ENCODE peak calls at places on chromosomes 12 and 14, in nine cellular contexts. Z is left lung, C is heart left ventricle, N is cardiac fibroblast, S is left ventricle myocardium inferior, W is small intestine, I is pancreas, F is AG04450, V is PC-9. B is an unnamed sample.

GRCh38 chr12:44441155-44441554 is 435.0 kb downstream of the NELL2 start:
- DNase-seq in Z (no peak), C (no peak), N (no peak), S (no peak), W (no peak), I (no peak), F (no peak), V (no peak), B (no peak)

GRCh38 chr14:104434214-104435076 is 145.1 kb upstream of the C14orf180 start:
- DNase-seq in Z (no peak), C (no peak), N (no peak), S (no peak), W (no peak), I (no peak), F (no peak), V (no peak), B (no peak)

GRCh38 chr12:10717410-10717809 is 5.7 kb downstream of the YBX3 start:
- DNase-seq in Z (no peak), C (no peak), N (no peak), S (no peak), W (no peak), I (no peak), F (no peak), V (no peak), B (no peak)

GRCh38 chr12:132606466-132606865 is 3.9 kb downstream of the LRCOL1 start:
- DNase-seq in Z (no peak), C (no peak), N (no peak), S (no peak), W (no peak), I (no peak), F (no peak), V (no peak), B (no peak)

GRCh38 chr14:61355892-61356325 is 34.5 kb downstream of the PRKCH start:
- DNase-seq in Z (no peak), C (peak), N (peak), S (peak), W (no peak), I (peak), F (no peak), V (peak), B (no peak)

GRCh38 chr14:76976623-76977005 is 51.9 kb downstream of the IRF2BPL start:
- DNase-seq in Z (no peak), C (no peak), N (no peak), S (no peak), W (no peak), I (no peak), F (no peak), V (no peak), B (no peak)

GRCh38 chr12:55957106-55957859 is 8.6 kb downstream of the PMEL start:
- DNase-seq in Z (no peak), C (no peak), N (no peak), S (no peak), W (peak), I (peak), F (no peak), V (peak), B (no peak)

GRCh38 chr14:45177081-45177480 is 41.4 kb downstream of the FANCM start:
- DNase-seq in Z (no peak), C (no peak), N (peak), S (no peak), W (no peak), I (no peak), F (peak), V (no peak), B (no peak)

GRCh38 chr12:62601765-62602444 is 135.3 kb downstream of the MON2 start:
- DNase-seq in Z (no peak), C (no peak), N (no peak), S (no peak), W (no peak), I (no peak), F (no peak), V (no peak), B (no peak)

GRCh38 chr12:527241-527640 is 67.5 kb downstream of the B4GALNT3 start:
- DNase-seq in Z (no peak), C (no peak), N (no peak), S (no peak), W (no peak), I (no peak), F (no peak), V (no peak), B (no peak)

GRCh38 chr12:107351716-107352115 is 258.4 kb upstream of the CRY1 start:
- DNase-seq in Z (no peak), C (no peak), N (no peak), S (no peak), W (no peak), I (no peak), F (no peak), V (no peak), B (no peak)

GRCh38 chr12:26334621-26335124 is 139.3 kb downstream of the SSPN start:
- DNase-seq in Z (no peak), C (no peak), N (no peak), S (no peak), W (no peak), I (peak), F (no peak), V (no peak), B (no peak)

GRCh38 chr14:88189040-88189839 is 133.8 kb downstream of the KCNK10 start:
- DNase-seq in Z (no peak), C (peak), N (peak), S (no peak), W (peak), I (peak), F (peak), V (peak), B (peak)

GRCh38 chr14:79134346-79134745 is 964.2 kb downstream of the NRXN3 start:
- DNase-seq in Z (no peak), C (no peak), N (no peak), S (no peak), W (no peak), I (no peak), F (no peak), V (no peak), B (no peak)

GRCh38 chr12:71240941-71241340 is 83.1 kb upstream of the TSPAN8 start:
- DNase-seq in Z (no peak), C (no peak), N (no peak), S (no peak), W (no peak), I (no peak), F (no peak), V (no peak), B (no peak)

GRCh38 chr12:109718390-109718789 is 4.8 kb downstream of the FAM222A start:
- DNase-seq in Z (peak), C (no peak), N (no peak), S (no peak), W (no peak), I (no peak), F (no peak), V (no peak), B (no peak)

GRCh38 chr14:83548061-83548839 is 1981.7 kb upstream of the FLRT2 start:
- DNase-seq in Z (no peak), C (no peak), N (no peak), S (no peak), W (no peak), I (no peak), F (peak), V (no peak), B (no peak)

GRCh38 chr14:56590535-56590951 is 10.9 kb downstream of the TMEM260 start:
- DNase-seq in Z (peak), C (no peak), N (no peak), S (peak), W (no peak), I (no peak), F (no peak), V (no peak), B (no peak)

GRCh38 chr14:51211149-51211548 is 28.9 kb upstream of the TMX1 start:
- DNase-seq in Z (no peak), C (no peak), N (peak), S (no peak), W (no peak), I (peak), F (no peak), V (no peak), B (no peak)

GRCh38 chr12:93957870-93958269 is 190.5 kb upstream of the PLXNC1 start:
- DNase-seq in Z (no peak), C (no peak), N (peak), S (no peak), W (no peak), I (no peak), F (no peak), V (no peak), B (no peak)

GRCh38 chr12:57888407-57889157 is 42.1 kb upstream of the CTDSP2 start:
- DNase-seq in Z (no peak), C (peak), N (peak), S (peak), W (peak), I (no peak), F (no peak), V (peak), B (peak)

GRCh38 chr12:126189856-126190255 is 1124.6 kb downstream of the AACS start:
- DNase-seq in Z (no peak), C (no peak), N (peak), S (no peak), W (no peak), I (no peak), F (no peak), V (no peak), B (no peak)

GRCh38 chr12:89645434-89645833 is 63.2 kb downstream of the ATP2B1 start:
- DNase-seq in Z (no peak), C (no peak), N (no peak), S (no peak), W (no peak), I (no peak), F (no peak), V (no peak), B (no peak)

GRCh38 chr14:58821421-58821820 is 183.7 kb downstream of the DACT1 start:
- DNase-seq in Z (no peak), C (no peak), N (no peak), S (no peak), W (no peak), I (no peak), F (no peak), V (no peak), B (no peak)

GRCh38 chr12:116980083-116980482 is 69.3 kb downstream of the FBXW8 start:
- DNase-seq in Z (no peak), C (no peak), N (no peak), S (no peak), W (peak), I (no peak), F (no peak), V (no peak), B (no peak)

GRCh38 chr14:104098272-104099095 is 13.0 kb downstream of the ASPG start:
- DNase-seq in Z (peak), C (no peak), N (no peak), S (no peak), W (no peak), I (no peak), F (no peak), V (no peak), B (no peak)

GRCh38 chr12:32273712-32274111 is 125.6 kb upstream of the FGD4 start:
- DNase-seq in Z (no peak), C (no peak), N (no peak), S (peak), W (peak), I (no peak), F (no peak), V (no peak), B (no peak)

GRCh38 chr14:53473480-53473879 is 320.4 kb upstream of the DDHD1 start:
- DNase-seq in Z (no peak), C (no peak), N (no peak), S (no peak), W (no peak), I (no peak), F (no peak), V (no peak), B (no peak)

GRCh38 chr14:63901434-63902085 is 48.8 kb downstream of the SYNE2 start:
- DNase-seq in Z (no peak), C (no peak), N (peak), S (no peak), W (no peak), I (no peak), F (no peak), V (no peak), B (peak)

GRCh38 chr12:60197589-60197988 is 601.8 kb downstream of the SLC16A7 start:
- DNase-seq in Z (no peak), C (no peak), N (peak), S (no peak), W (no peak), I (no peak), F (no peak), V (no peak), B (no peak)

GRCh38 chr12:45590646-45591045 is 138.9 kb upstream of the ARID2 start:
- DNase-seq in Z (no peak), C (no peak), N (no peak), S (no peak), W (no peak), I (no peak), F (no peak), V (no peak), B (no peak)
- H3K4me3 ChIP-seq in Z (no peak), C (no peak), N (no peak), S (no peak), W (no peak), I (no peak), F (no peak), V (no peak), B (no peak)

DNA sequence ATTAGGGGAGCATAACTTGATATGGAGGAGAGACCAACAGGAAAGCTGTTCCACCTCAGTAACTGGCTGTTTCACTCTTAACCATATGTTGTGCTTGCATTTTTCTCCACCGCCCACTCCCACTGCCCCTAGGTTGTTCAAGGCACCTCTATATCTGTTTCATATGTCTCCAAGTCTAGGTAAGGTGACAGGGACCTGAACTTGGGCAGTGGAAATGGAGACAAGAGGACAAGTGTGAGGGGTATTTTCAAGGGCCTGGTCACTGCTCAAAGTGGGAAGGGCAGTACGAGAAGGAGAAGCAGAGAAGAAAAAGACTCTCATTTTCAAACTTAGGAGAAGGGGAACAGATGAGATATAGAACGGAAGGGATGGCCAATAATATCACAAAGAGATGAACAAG is 3.1 kb downstream of the SLC38A1 start:
- DNase-seq in Z (no peak), C (no peak), N (no peak), S (no peak), W (no peak), I (no peak), F (no peak), V (no peak), B (no peak)
- H3K4me3 ChIP-seq in Z (no peak), C (peak), N (no peak), S (peak), W (peak), I (no peak), F (peak), V (peak), B (peak)

GRCh38 chr14:90193925-90194324 is 62.4 kb upstream of the PSMC1 start:
- DNase-seq in Z (no peak), C (no peak), N (no peak), S (no peak), W (peak), I (no peak), F (no peak), V (no peak), B (no peak)

GRCh38 chr14:90198541-90198940 is 57.8 kb upstream of the PSMC1 start:
- DNase-seq in Z (no peak), C (no peak), N (no peak), S (no peak), W (no peak), I (no peak), F (no peak), V (no peak), B (no peak)

GRCh38 chr14:90191154-90191553 is 65.2 kb upstream of the PSMC1 start:
- DNase-seq in Z (no peak), C (no peak), N (no peak), S (no peak), W (peak), I (no peak), F (no peak), V (no peak), B (no peak)

GRCh38 chr14:90191585-90191984 is 64.8 kb upstream of the PSMC1 start:
- DNase-seq in Z (no peak), C (no peak), N (no peak), S (no peak), W (no peak), I (no peak), F (no peak), V (no peak), B (no peak)

DNA sequence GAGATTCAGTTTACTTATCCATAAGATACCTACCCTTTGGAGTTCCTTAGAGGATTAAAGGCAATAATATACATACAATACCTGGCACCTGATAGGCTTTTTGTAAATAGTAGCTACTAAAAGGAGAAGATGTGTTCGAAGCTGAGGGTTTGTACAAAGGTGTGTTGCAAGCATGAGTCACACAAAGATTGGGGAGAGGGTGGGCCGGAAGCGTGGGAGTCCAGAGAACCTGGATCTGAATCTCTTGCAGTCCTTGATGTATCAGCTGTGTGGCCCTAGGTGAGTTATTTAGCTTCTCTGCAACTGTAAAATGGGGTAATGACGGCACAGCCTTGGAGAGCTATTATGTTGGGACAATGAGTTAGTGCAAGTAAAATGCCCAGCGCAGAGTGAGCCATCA is 61.6 kb upstream of the PSMC1 start:
- DNase-seq in Z (no peak), C (no peak), N (no peak), S (no peak), W (no peak), I (no peak), F (no peak), V (no peak), B (no peak)
- H3K4me3 ChIP-seq in Z (no peak), C (no peak), N (no peak), S (no peak), W (no peak), I (no peak), F (no peak), V (no peak), B (no peak)

GRCh38 chr12:92539966-92540791 is 162.6 kb upstream of the PLEKHG7 start:
- DNase-seq in Z (no peak), C (peak), N (no peak), S (peak), W (no peak), I (peak), F (no peak), V (no peak), B (peak)

GRCh38 chr12:92541024-92541423 is 161.8 kb upstream of the PLEKHG7 start:
- DNase-seq in Z (no peak), C (no peak), N (no peak), S (no peak), W (no peak), I (no peak), F (no peak), V (no peak), B (no peak)

GRCh38 chr12:92535961-92536360 is 166.8 kb upstream of the PLEKHG7 start:
- DNase-seq in Z (no peak), C (no peak), N (no peak), S (no peak), W (no peak), I (no peak), F (no peak), V (no peak), B (no peak)

GRCh38 chr12:92537235-92537960 is 165.4 kb upstream of the PLEKHG7 start:
- DNase-seq in Z (no peak), C (no peak), N (no peak), S (no peak), W (no peak), I (no peak), F (no peak), V (no peak), B (no peak)

DNA sequence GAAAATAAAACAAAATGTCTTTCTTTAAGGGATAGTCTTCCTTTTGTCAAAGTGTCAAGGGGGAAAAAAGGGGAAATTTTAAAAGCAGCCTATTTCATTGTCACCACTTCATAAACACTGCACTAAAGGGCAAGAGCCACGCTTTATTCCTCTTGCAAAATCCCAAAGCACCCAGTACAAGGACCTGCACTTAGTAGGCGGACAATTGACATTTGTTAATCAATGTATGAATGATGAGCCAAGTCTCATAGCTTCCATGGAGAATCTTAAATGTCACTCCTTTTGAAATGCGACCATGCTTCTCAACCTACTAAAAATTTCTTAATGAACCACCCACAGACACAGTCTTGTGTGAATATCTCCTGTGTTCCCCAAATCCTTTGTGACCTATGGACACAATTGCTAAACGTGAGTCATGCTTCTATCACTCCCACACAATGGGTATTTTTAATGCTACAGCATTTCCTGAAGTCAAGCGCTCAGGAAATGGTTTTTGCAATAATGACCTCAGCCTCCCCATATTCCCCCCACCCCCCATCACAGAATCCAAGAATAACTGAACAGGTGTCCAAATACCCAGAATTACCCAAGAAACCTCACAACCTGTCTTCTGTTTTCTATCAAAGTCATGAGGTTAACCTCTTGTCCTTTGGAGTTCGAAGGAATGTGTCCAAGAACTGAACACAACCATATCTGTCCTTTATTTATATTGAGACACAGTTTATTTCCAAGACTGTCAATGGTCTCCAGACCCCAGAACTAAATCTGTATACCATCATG is 163.6 kb upstream of the PLEKHG7 start:
- DNase-seq in Z (no peak), C (peak), N (peak), S (no peak), W (peak), I (peak), F (peak), V (peak), B (no peak)
- H3K4me3 ChIP-seq in Z (no peak), C (no peak), N (no peak), S (no peak), W (no peak), I (no peak), F (no peak), V (no peak), B (no peak)

GRCh38 chr12:108387771-108388170 is 48.7 kb upstream of the CMKLR1 start:
- DNase-seq in Z (no peak), C (no peak), N (no peak), S (no peak), W (no peak), I (no peak), F (no peak), V (no peak), B (no peak)
- H3K4me3 ChIP-seq in Z (no peak), C (no peak), N (no peak), S (no peak), W (no peak), I (no peak), F (no peak), V (no peak), B (no peak)

GRCh38 chr12:99721715-99722275 is 74.2 kb downstream of the GARIN6 start:
- DNase-seq in Z (no peak), C (no peak), N (no peak), S (no peak), W (no peak), I (no peak), F (no peak), V (no peak), B (no peak)

GRCh38 chr12:99722690-99723486 is 75.3 kb downstream of the GARIN6 start:
- DNase-seq in Z (no peak), C (no peak), N (no peak), S (no peak), W (no peak), I (no peak), F (no peak), V (no peak), B (no peak)
- H3K4me3 ChIP-seq in Z (no peak), C (no peak), N (no peak), S (no peak), W (no peak), I (no peak), F (no peak), V (no peak), B (no peak)